ENCODE peak calls at places on chromosomes 6 and 20, in seven cellular contexts. One of them, this sample, is unnamed. For H3K9me3, the result is how much of the 10 kb centered on the place peaks cover.

GRCh38 chr6:46103437-46103836 is 26.4 kb upstream of the ENPP4 start:
- DNase-seq in HepG2: no peak
- DNase-seq in SK-N-SH: no peak
- DNase-seq in AG04450: no peak
- DNase-seq in heart left ventricle: no peak
- DNase-seq in heart right ventricle: no peak
- DNase-seq in neural progenitor cell: no peak
- DNase-seq in this sample: no peak

GRCh38 chr20:33291830-33292355 is 8.9 kb downstream of the BPIFB1 start:
- DNase-seq in SK-N-SH: peak
- DNase-seq in heart right ventricle: no peak
- DNase-seq in neural progenitor cell: peak
- DNase-seq in HepG2: peak
- DNase-seq in AG04450: no peak
- DNase-seq in heart left ventricle: peak
- DNase-seq in this sample: peak

GRCh38 chr6:85458782-85459181 is 8.9 kb downstream of the NT5E start:
- DNase-seq in neural progenitor cell: no peak
- DNase-seq in heart left ventricle: no peak
- DNase-seq in AG04450: no peak
- DNase-seq in SK-N-SH: no peak
- DNase-seq in HepG2: no peak
- DNase-seq in heart right ventricle: no peak
- DNase-seq in this sample: no peak

GRCh38 chr20:36538026-36538764 is 3.1 kb upstream of the MYL9 start:
- DNase-seq in neural progenitor cell: no peak
- DNase-seq in SK-N-SH: no peak
- DNase-seq in heart right ventricle: no peak
- DNase-seq in HepG2: no peak
- DNase-seq in AG04450: no peak
- DNase-seq in heart left ventricle: no peak
- DNase-seq in this sample: no peak

GRCh38 chr6:134663356-134663755 is 286.5 kb downstream of the ALDH8A1 start:
- DNase-seq in HepG2: no peak
- DNase-seq in SK-N-SH: no peak
- DNase-seq in heart left ventricle: no peak
- DNase-seq in neural progenitor cell: no peak
- DNase-seq in AG04450: no peak
- DNase-seq in heart right ventricle: no peak
- DNase-seq in this sample: no peak

GRCh38 chr6:43947860-43948259 is 177.8 kb downstream of the VEGFA start:
- DNase-seq in neural progenitor cell: no peak
- DNase-seq in AG04450: no peak
- DNase-seq in heart left ventricle: no peak
- DNase-seq in heart right ventricle: no peak
- DNase-seq in SK-N-SH: no peak
- DNase-seq in HepG2: no peak
- DNase-seq in this sample: no peak

GRCh38 chr20:33915726-33916331 is 77.9 kb upstream of the RALY start:
- DNase-seq in AG04450: no peak
- DNase-seq in HepG2: peak
- DNase-seq in heart left ventricle: peak
- DNase-seq in neural progenitor cell: peak
- DNase-seq in SK-N-SH: peak
- DNase-seq in heart right ventricle: no peak
- DNase-seq in this sample: peak

GRCh38 chr6:126767741-126768140 is 350.7 kb upstream of the RSPO3 start:
- DNase-seq in heart right ventricle: no peak
- DNase-seq in SK-N-SH: no peak
- DNase-seq in AG04450: no peak
- DNase-seq in HepG2: no peak
- DNase-seq in neural progenitor cell: no peak
- DNase-seq in heart left ventricle: no peak
- DNase-seq in this sample: no peak

GRCh38 chr20:35327074-35327976 is 35.1 kb upstream of the FAM83C start:
- DNase-seq in neural progenitor cell: no peak
- DNase-seq in HepG2: peak
- DNase-seq in AG04450: no peak
- DNase-seq in heart right ventricle: no peak
- DNase-seq in SK-N-SH: no peak
- DNase-seq in heart left ventricle: no peak
- DNase-seq in this sample: no peak

GRCh38 chr6:156175971-156176421 is 601.2 kb upstream of the ARID1B start:
- DNase-seq in SK-N-SH: peak
- DNase-seq in neural progenitor cell: peak
- DNase-seq in heart right ventricle: peak
- DNase-seq in heart left ventricle: peak
- DNase-seq in AG04450: no peak
- DNase-seq in HepG2: peak
- DNase-seq in this sample: no peak

GRCh38 chr20:1332749-1333300 is 3.9 kb upstream of the SDCBP2 start:
- DNase-seq in HepG2: no peak
- DNase-seq in heart left ventricle: peak
- DNase-seq in neural progenitor cell: no peak
- DNase-seq in AG04450: no peak
- DNase-seq in SK-N-SH: no peak
- DNase-seq in heart right ventricle: no peak
- DNase-seq in this sample: peak

GRCh38 chr20:35699914-35700624 is 864 bp downstream of the ROMO1 start:
- DNase-seq in heart right ventricle: no peak
- DNase-seq in AG04450: no peak
- DNase-seq in HepG2: no peak
- DNase-seq in neural progenitor cell: no peak
- DNase-seq in heart left ventricle: no peak
- DNase-seq in SK-N-SH: no peak
- DNase-seq in this sample: no peak

GRCh38 chr6:12363651-12364381 is 73.7 kb downstream of the EDN1 start:
- DNase-seq in AG04450: no peak
- DNase-seq in heart left ventricle: no peak
- DNase-seq in heart right ventricle: no peak
- DNase-seq in neural progenitor cell: no peak
- DNase-seq in HepG2: peak
- DNase-seq in SK-N-SH: no peak
- DNase-seq in this sample: no peak

GRCh38 chr6:30955367-30956042 is 14.7 kb downstream of the MUCL3 start:
- DNase-seq in HepG2: no peak
- DNase-seq in SK-N-SH: peak
- DNase-seq in heart left ventricle: peak
- DNase-seq in AG04450: no peak
- DNase-seq in neural progenitor cell: peak
- DNase-seq in heart right ventricle: peak
- DNase-seq in this sample: peak

GRCh38 chr20:41169184-41169690 is 31.9 kb downstream of the PLCG1 start:
- DNase-seq in heart left ventricle: no peak
- DNase-seq in AG04450: no peak
- DNase-seq in HepG2: no peak
- DNase-seq in neural progenitor cell: no peak
- DNase-seq in heart right ventricle: no peak
- DNase-seq in SK-N-SH: no peak
- DNase-seq in this sample: no peak

GRCh38 chr6:132259070-132259469 is 142.2 kb downstream of the MOXD1 start:
- DNase-seq in SK-N-SH: no peak
- DNase-seq in neural progenitor cell: peak
- DNase-seq in heart right ventricle: no peak
- DNase-seq in heart left ventricle: no peak
- DNase-seq in HepG2: peak
- DNase-seq in AG04450: no peak
- DNase-seq in this sample: no peak

GRCh38 chr20:22063753-22064152 is 358.3 kb downstream of the PAX1 start:
- DNase-seq in SK-N-SH: peak
- DNase-seq in AG04450: no peak
- DNase-seq in HepG2: no peak
- DNase-seq in neural progenitor cell: no peak
- DNase-seq in heart left ventricle: no peak
- DNase-seq in heart right ventricle: no peak
- DNase-seq in this sample: no peak

GRCh38 chr20:4230651-4231050 is 215.3 kb upstream of the RNF24 start:
- DNase-seq in HepG2: no peak
- DNase-seq in SK-N-SH: no peak
- DNase-seq in neural progenitor cell: peak
- DNase-seq in heart left ventricle: no peak
- DNase-seq in AG04450: no peak
- DNase-seq in heart right ventricle: no peak
- DNase-seq in this sample: no peak

GRCh38 chr6:154457046-154457713 is 53.3 kb downstream of the CNKSR3 start:
- DNase-seq in heart left ventricle: no peak
- DNase-seq in neural progenitor cell: no peak
- DNase-seq in HepG2: no peak
- DNase-seq in heart right ventricle: no peak
- DNase-seq in AG04450: no peak
- DNase-seq in SK-N-SH: no peak
- DNase-seq in this sample: no peak

GRCh38 chr6:85078071-85078470 is 313.7 kb upstream of the TBX18 start:
- DNase-seq in AG04450: peak
- DNase-seq in heart left ventricle: no peak
- DNase-seq in HepG2: peak
- DNase-seq in neural progenitor cell: no peak
- DNase-seq in SK-N-SH: no peak
- DNase-seq in heart right ventricle: no peak
- DNase-seq in this sample: no peak

GRCh38 chr6:158815379-158815724 is 3.8 kb downstream of the EZR start:
- DNase-seq in heart left ventricle: no peak
- DNase-seq in HepG2: peak
- DNase-seq in neural progenitor cell: no peak
- DNase-seq in AG04450: no peak
- DNase-seq in SK-N-SH: no peak
- DNase-seq in heart right ventricle: no peak
- DNase-seq in this sample: no peak

GRCh38 chr6:37406942-37407341 is 26.1 kb upstream of the CMTR1 start:
- DNase-seq in heart left ventricle: no peak
- DNase-seq in heart right ventricle: no peak
- DNase-seq in neural progenitor cell: no peak
- DNase-seq in AG04450: no peak
- DNase-seq in SK-N-SH: no peak
- DNase-seq in HepG2: no peak
- DNase-seq in this sample: no peak
- H3K9me3 ChIP-seq in heart left ventricle: under half
- H3K9me3 ChIP-seq in heart right ventricle: under half
- H3K9me3 ChIP-seq in neural progenitor cell: under half
- H3K9me3 ChIP-seq in AG04450: under half
- H3K9me3 ChIP-seq in SK-N-SH: under half
- H3K9me3 ChIP-seq in HepG2: under half
- H3K9me3 ChIP-seq in this sample: under half

DNA sequence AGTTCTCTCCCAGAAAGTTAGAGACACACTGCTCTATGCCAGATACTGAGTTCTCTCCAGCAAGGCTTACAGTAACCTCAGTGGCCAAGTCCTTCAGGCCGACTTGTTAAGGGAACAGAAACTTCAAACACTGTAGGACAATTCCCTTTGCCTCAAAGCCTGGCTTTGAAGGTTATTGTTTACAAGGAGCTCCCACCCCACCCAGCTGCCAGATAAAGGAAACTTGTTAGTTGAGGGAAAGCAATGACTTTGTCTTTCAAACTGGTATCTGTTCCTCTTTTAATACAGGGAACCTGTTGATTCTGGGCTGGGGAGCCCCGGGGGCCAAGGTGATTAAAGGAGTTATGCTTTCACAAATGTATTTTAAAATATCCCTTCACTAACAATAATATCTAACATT is 27.7 kb upstream of the CDKN1A start:
- DNase-seq in AG04450: no peak
- DNase-seq in heart right ventricle: no peak
- DNase-seq in heart left ventricle: no peak
- DNase-seq in SK-N-SH: no peak
- DNase-seq in neural progenitor cell: no peak
- DNase-seq in HepG2: peak
- DNase-seq in this sample: no peak
- TF ChIP-seq CTCF in AG04450: no peak
- TF ChIP-seq CTCF in heart right ventricle: no peak
- TF ChIP-seq CTCF in heart left ventricle: no peak
- TF ChIP-seq CTCF in SK-N-SH: no peak
- TF ChIP-seq CTCF in neural progenitor cell: no peak
- TF ChIP-seq CTCF in HepG2: no peak
- TF ChIP-seq CTCF in this sample: no peak

GRCh38 chr6:82484737-82485650 is 121.4 kb downstream of the TPBG start:
- DNase-seq in SK-N-SH: no peak
- DNase-seq in neural progenitor cell: peak
- DNase-seq in HepG2: no peak
- DNase-seq in heart right ventricle: no peak
- DNase-seq in AG04450: no peak
- DNase-seq in heart left ventricle: no peak
- DNase-seq in this sample: no peak
- H3K9me3 ChIP-seq in SK-N-SH: under half
- H3K9me3 ChIP-seq in neural progenitor cell: under half
- H3K9me3 ChIP-seq in HepG2: under half
- H3K9me3 ChIP-seq in heart right ventricle: half or more
- H3K9me3 ChIP-seq in AG04450: under half
- H3K9me3 ChIP-seq in heart left ventricle: under half
- H3K9me3 ChIP-seq in this sample: under half

GRCh38 chr6:33513213-33513612 is 58.8 kb downstream of the ZBTB9 start:
- DNase-seq in HepG2: no peak
- DNase-seq in heart right ventricle: no peak
- DNase-seq in AG04450: no peak
- DNase-seq in neural progenitor cell: peak
- DNase-seq in SK-N-SH: no peak
- DNase-seq in heart left ventricle: no peak
- DNase-seq in this sample: no peak

GRCh38 chr6:33505544-33506330 is 51.4 kb downstream of the ZBTB9 start:
- DNase-seq in heart right ventricle: no peak
- DNase-seq in neural progenitor cell: no peak
- DNase-seq in HepG2: no peak
- DNase-seq in heart left ventricle: no peak
- DNase-seq in SK-N-SH: no peak
- DNase-seq in AG04450: no peak
- DNase-seq in this sample: no peak

GRCh38 chr6:33507261-33507660 is 52.9 kb downstream of the ZBTB9 start:
- DNase-seq in neural progenitor cell: no peak
- DNase-seq in heart left ventricle: no peak
- DNase-seq in HepG2: no peak
- DNase-seq in SK-N-SH: no peak
- DNase-seq in heart right ventricle: no peak
- DNase-seq in AG04450: no peak
- DNase-seq in this sample: no peak

GRCh38 chr6:33504486-33504885 is 50.1 kb downstream of the ZBTB9 start:
- DNase-seq in neural progenitor cell: no peak
- DNase-seq in HepG2: no peak
- DNase-seq in AG04450: no peak
- DNase-seq in SK-N-SH: no peak
- DNase-seq in heart left ventricle: no peak
- DNase-seq in heart right ventricle: no peak
- DNase-seq in this sample: no peak

GRCh38 chr6:33508935-33509926 is 54.9 kb downstream of the ZBTB9 start:
- DNase-seq in HepG2: no peak
- DNase-seq in AG04450: no peak
- DNase-seq in heart left ventricle: no peak
- DNase-seq in neural progenitor cell: no peak
- DNase-seq in SK-N-SH: no peak
- DNase-seq in heart right ventricle: peak
- DNase-seq in this sample: no peak
- TF ChIP-seq CTCF in HepG2: no peak
- TF ChIP-seq CTCF in AG04450: no peak
- TF ChIP-seq CTCF in heart left ventricle: no peak
- TF ChIP-seq CTCF in neural progenitor cell: no peak
- TF ChIP-seq CTCF in SK-N-SH: no peak
- TF ChIP-seq CTCF in heart right ventricle: no peak
- TF ChIP-seq CTCF in this sample: no peak